ENCODE peak calls at places on chromosomes 4 and X, in ten cellular contexts. V is posterior cingulate gyrus; B is pons; I is stimulated activated CD4-positive, alpha-beta T cell treated with anti-CD3 and anti-CD28 coated beads, TNF-alpha, amount 100 ng/mL, for 4 hours; M is cerebellum; H is left lung; K is NCI-H774; W is KBM-7; P is tibial artery; C is fibroblast of pulmonary artery. O is an unnamed sample.

GRCh38 chrX:43148305-43148704 is 370.3 kb upstream of the PPP1R2C start:
- DNase-seq in V (no peak), B (no peak), I (no peak), M (no peak), H (no peak), K (no peak), W (no peak), P (no peak), C (no peak), O (no peak)

GRCh38 chr4:147076179-147076578 is 130.5 kb upstream of the TTC29 start:
- DNase-seq in V (no peak), B (no peak), I (no peak), M (no peak), H (no peak), K (no peak), W (no peak), P (no peak), C (peak), O (no peak)

GRCh38 chrX:110412971-110413726 is 54.5 kb downstream of the RTL9 start:
- DNase-seq in V (peak), B (peak), I (peak), M (peak), H (peak), K (peak), W (peak), P (peak), C (peak), O (peak)

GRCh38 chrX:151753313-151754041 is 18.9 kb downstream of the CNGA2 start:
- DNase-seq in V (peak), B (peak), I (no peak), M (peak), H (peak), K (peak), W (peak), P (peak), C (peak), O (peak)

GRCh38 chr4:67035501-67035900 is 509.8 kb downstream of the CENPC start:
- DNase-seq in V (no peak), B (no peak), I (no peak), M (no peak), H (no peak), K (no peak), W (no peak), P (no peak), C (peak), O (no peak)

GRCh38 chrX:13469963-13470679 is 99.3 kb upstream of the EGFL6 start:
- DNase-seq in V (no peak), B (no peak), I (no peak), M (no peak), H (no peak), K (no peak), W (peak), P (no peak), C (peak), O (no peak)

GRCh38 chr4:141416219-141416618 is 195.5 kb downstream of the ZNF330 start:
- DNase-seq in V (no peak), B (no peak), I (no peak), M (no peak), H (no peak), K (no peak), W (no peak), P (no peak), C (no peak), O (no peak)

GRCh38 chr4:86366920-86367319 is 7.1 kb upstream of the MAPK10 start:
- DNase-seq in V (no peak), B (no peak), I (no peak), M (no peak), H (no peak), K (no peak), W (no peak), P (no peak), C (no peak), O (no peak)

GRCh38 chrX:132638313-132638712 is 149.5 kb upstream of the MBNL3 start:
- DNase-seq in V (no peak), B (no peak), I (no peak), M (no peak), H (no peak), K (no peak), W (no peak), P (no peak), C (no peak), O (no peak)

GRCh38 chrX:105263171-105263570 is 42.7 kb upstream of the TEX13A start:
- DNase-seq in V (no peak), B (no peak), I (no peak), M (no peak), H (no peak), K (no peak), W (no peak), P (no peak), C (no peak), O (no peak)

GRCh38 chr4:149292422-149293055 is 523.1 kb downstream of the IQCM start:
- DNase-seq in V (no peak), B (no peak), I (no peak), M (peak), H (no peak), K (no peak), W (no peak), P (no peak), C (peak), O (peak)

GRCh38 chrX:109553862-109554261 is 17.2 kb downstream of the NXT2 start:
- DNase-seq in V (no peak), B (no peak), I (no peak), M (no peak), H (no peak), K (no peak), W (no peak), P (no peak), C (no peak), O (no peak)

GRCh38 chrX:150465856-150466775 is 102.3 kb upstream of the MTM1 start:
- DNase-seq in V (no peak), B (peak), I (no peak), M (no peak), H (no peak), K (no peak), W (no peak), P (no peak), C (no peak), O (no peak)

GRCh38 chrX:78321809-78322208 is 5.6 kb downstream of the CYSLTR1 start:
- DNase-seq in V (peak), B (peak), I (peak), M (no peak), H (peak), K (no peak), W (peak), P (peak), C (no peak), O (peak)